ENCODE peak calls at places on chromosomes 6 and 20, in ten cellular contexts. One of them, this sample, is unnamed.

GRCh38 chr20:57481281-57481711 is 43.6 kb downstream of the CTCFL start:
- DNase-seq in activated effector memory CD4-positive, alpha-beta T cell treated with Interleukin-2 at 50 U/mL for 16 hours: no peak
- DNase-seq in DMS53: no peak
- DNase-seq in activated CD4-positive, alpha-beta T cell treated with anti-CD3 and anti-CD28 coated beads, Interleukin-2, amount 50 U/mL, for 48 hours: no peak
- DNase-seq in stimulated activated CD4-positive, alpha-beta T cell treated with anti-CD3 and anti-CD28 coated beads, TNF-alpha, amount 100 ng/mL, for 4 hours: no peak
- DNase-seq in ovary: no peak
- DNase-seq in naive thymus-derived CD8-positive, alpha-beta T cell: peak
- DNase-seq in activated CD8-positive, alpha-beta T cell treated with anti-CD3 and anti-CD28 coated beads, Interleukin-2, amount 10 ng/mL, durations not matched to agents 7 days and 5 days: no peak
- DNase-seq in mesendoderm: no peak
- DNase-seq in NCI-H69: peak
- DNase-seq in this sample: no peak

GRCh38 chr20:50191065-50191565 is 485 bp downstream of the CEBPB start:
- DNase-seq in naive thymus-derived CD8-positive, alpha-beta T cell: peak
- DNase-seq in activated effector memory CD4-positive, alpha-beta T cell treated with Interleukin-2 at 50 U/mL for 16 hours: peak
- DNase-seq in DMS53: peak
- DNase-seq in stimulated activated CD4-positive, alpha-beta T cell treated with anti-CD3 and anti-CD28 coated beads, TNF-alpha, amount 100 ng/mL, for 4 hours: peak
- DNase-seq in mesendoderm: no peak
- DNase-seq in activated CD4-positive, alpha-beta T cell treated with anti-CD3 and anti-CD28 coated beads, Interleukin-2, amount 50 U/mL, for 48 hours: peak
- DNase-seq in ovary: no peak
- DNase-seq in NCI-H69: peak
- DNase-seq in activated CD8-positive, alpha-beta T cell treated with anti-CD3 and anti-CD28 coated beads, Interleukin-2, amount 10 ng/mL, durations not matched to agents 7 days and 5 days: peak
- DNase-seq in this sample: peak

GRCh38 chr20:2889797-2890196 is 16.5 kb downstream of the PTPRA start:
- DNase-seq in stimulated activated CD4-positive, alpha-beta T cell treated with anti-CD3 and anti-CD28 coated beads, TNF-alpha, amount 100 ng/mL, for 4 hours: no peak
- DNase-seq in activated CD4-positive, alpha-beta T cell treated with anti-CD3 and anti-CD28 coated beads, Interleukin-2, amount 50 U/mL, for 48 hours: no peak
- DNase-seq in ovary: no peak
- DNase-seq in naive thymus-derived CD8-positive, alpha-beta T cell: no peak
- DNase-seq in mesendoderm: no peak
- DNase-seq in activated effector memory CD4-positive, alpha-beta T cell treated with Interleukin-2 at 50 U/mL for 16 hours: no peak
- DNase-seq in DMS53: no peak
- DNase-seq in activated CD8-positive, alpha-beta T cell treated with anti-CD3 and anti-CD28 coated beads, Interleukin-2, amount 10 ng/mL, durations not matched to agents 7 days and 5 days: no peak
- DNase-seq in NCI-H69: no peak
- DNase-seq in this sample: no peak

GRCh38 chr6:23890543-23891227 is 235.3 kb upstream of the NRSN1 start:
- DNase-seq in activated effector memory CD4-positive, alpha-beta T cell treated with Interleukin-2 at 50 U/mL for 16 hours: no peak
- DNase-seq in mesendoderm: no peak
- DNase-seq in DMS53: no peak
- DNase-seq in NCI-H69: no peak
- DNase-seq in activated CD4-positive, alpha-beta T cell treated with anti-CD3 and anti-CD28 coated beads, Interleukin-2, amount 50 U/mL, for 48 hours: no peak
- DNase-seq in ovary: no peak
- DNase-seq in activated CD8-positive, alpha-beta T cell treated with anti-CD3 and anti-CD28 coated beads, Interleukin-2, amount 10 ng/mL, durations not matched to agents 7 days and 5 days: no peak
- DNase-seq in stimulated activated CD4-positive, alpha-beta T cell treated with anti-CD3 and anti-CD28 coated beads, TNF-alpha, amount 100 ng/mL, for 4 hours: no peak
- DNase-seq in naive thymus-derived CD8-positive, alpha-beta T cell: no peak
- DNase-seq in this sample: no peak

GRCh38 chr6:102075539-102075938 is 682.0 kb downstream of the GRIK2 start:
- DNase-seq in mesendoderm: no peak
- DNase-seq in activated effector memory CD4-positive, alpha-beta T cell treated with Interleukin-2 at 50 U/mL for 16 hours: no peak
- DNase-seq in activated CD8-positive, alpha-beta T cell treated with anti-CD3 and anti-CD28 coated beads, Interleukin-2, amount 10 ng/mL, durations not matched to agents 7 days and 5 days: no peak
- DNase-seq in DMS53: peak
- DNase-seq in stimulated activated CD4-positive, alpha-beta T cell treated with anti-CD3 and anti-CD28 coated beads, TNF-alpha, amount 100 ng/mL, for 4 hours: no peak
- DNase-seq in ovary: no peak
- DNase-seq in activated CD4-positive, alpha-beta T cell treated with anti-CD3 and anti-CD28 coated beads, Interleukin-2, amount 50 U/mL, for 48 hours: no peak
- DNase-seq in NCI-H69: no peak
- DNase-seq in naive thymus-derived CD8-positive, alpha-beta T cell: no peak
- DNase-seq in this sample: no peak

GRCh38 chr6:107129370-107129925 is 14.1 kb upstream of the BEND3 start:
- DNase-seq in activated CD8-positive, alpha-beta T cell treated with anti-CD3 and anti-CD28 coated beads, Interleukin-2, amount 10 ng/mL, durations not matched to agents 7 days and 5 days: no peak
- DNase-seq in NCI-H69: peak
- DNase-seq in DMS53: peak
- DNase-seq in mesendoderm: no peak
- DNase-seq in ovary: no peak
- DNase-seq in activated CD4-positive, alpha-beta T cell treated with anti-CD3 and anti-CD28 coated beads, Interleukin-2, amount 50 U/mL, for 48 hours: no peak
- DNase-seq in stimulated activated CD4-positive, alpha-beta T cell treated with anti-CD3 and anti-CD28 coated beads, TNF-alpha, amount 100 ng/mL, for 4 hours: no peak
- DNase-seq in naive thymus-derived CD8-positive, alpha-beta T cell: no peak
- DNase-seq in activated effector memory CD4-positive, alpha-beta T cell treated with Interleukin-2 at 50 U/mL for 16 hours: no peak
- DNase-seq in this sample: no peak

GRCh38 chr20:17480696-17481095 is 50.5 kb downstream of the BFSP1 start:
- DNase-seq in stimulated activated CD4-positive, alpha-beta T cell treated with anti-CD3 and anti-CD28 coated beads, TNF-alpha, amount 100 ng/mL, for 4 hours: no peak
- DNase-seq in activated CD8-positive, alpha-beta T cell treated with anti-CD3 and anti-CD28 coated beads, Interleukin-2, amount 10 ng/mL, durations not matched to agents 7 days and 5 days: no peak
- DNase-seq in activated CD4-positive, alpha-beta T cell treated with anti-CD3 and anti-CD28 coated beads, Interleukin-2, amount 50 U/mL, for 48 hours: no peak
- DNase-seq in NCI-H69: no peak
- DNase-seq in mesendoderm: no peak
- DNase-seq in activated effector memory CD4-positive, alpha-beta T cell treated with Interleukin-2 at 50 U/mL for 16 hours: no peak
- DNase-seq in naive thymus-derived CD8-positive, alpha-beta T cell: no peak
- DNase-seq in ovary: no peak
- DNase-seq in DMS53: no peak
- DNase-seq in this sample: no peak

GRCh38 chr6:57302477-57302876 is 15.0 kb upstream of the PRIM2 start:
- DNase-seq in NCI-H69: no peak
- DNase-seq in activated effector memory CD4-positive, alpha-beta T cell treated with Interleukin-2 at 50 U/mL for 16 hours: no peak
- DNase-seq in stimulated activated CD4-positive, alpha-beta T cell treated with anti-CD3 and anti-CD28 coated beads, TNF-alpha, amount 100 ng/mL, for 4 hours: no peak
- DNase-seq in naive thymus-derived CD8-positive, alpha-beta T cell: no peak
- DNase-seq in mesendoderm: no peak
- DNase-seq in activated CD4-positive, alpha-beta T cell treated with anti-CD3 and anti-CD28 coated beads, Interleukin-2, amount 50 U/mL, for 48 hours: no peak
- DNase-seq in DMS53: peak
- DNase-seq in ovary: no peak
- DNase-seq in activated CD8-positive, alpha-beta T cell treated with anti-CD3 and anti-CD28 coated beads, Interleukin-2, amount 10 ng/mL, durations not matched to agents 7 days and 5 days: no peak
- DNase-seq in this sample: no peak

GRCh38 chr20:56368351-56369134 is 9.8 kb downstream of the FAM210B start:
- DNase-seq in DMS53: no peak
- DNase-seq in ovary: no peak
- DNase-seq in naive thymus-derived CD8-positive, alpha-beta T cell: no peak
- DNase-seq in mesendoderm: no peak
- DNase-seq in activated CD8-positive, alpha-beta T cell treated with anti-CD3 and anti-CD28 coated beads, Interleukin-2, amount 10 ng/mL, durations not matched to agents 7 days and 5 days: no peak
- DNase-seq in NCI-H69: no peak
- DNase-seq in activated CD4-positive, alpha-beta T cell treated with anti-CD3 and anti-CD28 coated beads, Interleukin-2, amount 50 U/mL, for 48 hours: no peak
- DNase-seq in activated effector memory CD4-positive, alpha-beta T cell treated with Interleukin-2 at 50 U/mL for 16 hours: no peak
- DNase-seq in stimulated activated CD4-positive, alpha-beta T cell treated with anti-CD3 and anti-CD28 coated beads, TNF-alpha, amount 100 ng/mL, for 4 hours: no peak
- DNase-seq in this sample: no peak

GRCh38 chr20:11053310-11053709 is 379.5 kb upstream of the JAG1 start:
- DNase-seq in stimulated activated CD4-positive, alpha-beta T cell treated with anti-CD3 and anti-CD28 coated beads, TNF-alpha, amount 100 ng/mL, for 4 hours: no peak
- DNase-seq in naive thymus-derived CD8-positive, alpha-beta T cell: no peak
- DNase-seq in activated CD8-positive, alpha-beta T cell treated with anti-CD3 and anti-CD28 coated beads, Interleukin-2, amount 10 ng/mL, durations not matched to agents 7 days and 5 days: no peak
- DNase-seq in ovary: no peak
- DNase-seq in NCI-H69: no peak
- DNase-seq in mesendoderm: no peak
- DNase-seq in activated CD4-positive, alpha-beta T cell treated with anti-CD3 and anti-CD28 coated beads, Interleukin-2, amount 50 U/mL, for 48 hours: no peak
- DNase-seq in DMS53: no peak
- DNase-seq in activated effector memory CD4-positive, alpha-beta T cell treated with Interleukin-2 at 50 U/mL for 16 hours: no peak
- DNase-seq in this sample: no peak

GRCh38 chr6:131000544-131000943 is 62.5 kb downstream of the EPB41L2 start:
- DNase-seq in activated CD8-positive, alpha-beta T cell treated with anti-CD3 and anti-CD28 coated beads, Interleukin-2, amount 10 ng/mL, durations not matched to agents 7 days and 5 days: no peak
- DNase-seq in mesendoderm: peak
- DNase-seq in activated effector memory CD4-positive, alpha-beta T cell treated with Interleukin-2 at 50 U/mL for 16 hours: no peak
- DNase-seq in NCI-H69: no peak
- DNase-seq in activated CD4-positive, alpha-beta T cell treated with anti-CD3 and anti-CD28 coated beads, Interleukin-2, amount 50 U/mL, for 48 hours: no peak
- DNase-seq in ovary: no peak
- DNase-seq in naive thymus-derived CD8-positive, alpha-beta T cell: no peak
- DNase-seq in DMS53: no peak
- DNase-seq in stimulated activated CD4-positive, alpha-beta T cell treated with anti-CD3 and anti-CD28 coated beads, TNF-alpha, amount 100 ng/mL, for 4 hours: no peak
- DNase-seq in this sample: no peak

GRCh38 chr20:46195264-46196038 is 77.3 kb downstream of the CD40 start:
- DNase-seq in activated CD4-positive, alpha-beta T cell treated with anti-CD3 and anti-CD28 coated beads, Interleukin-2, amount 50 U/mL, for 48 hours: no peak
- DNase-seq in stimulated activated CD4-positive, alpha-beta T cell treated with anti-CD3 and anti-CD28 coated beads, TNF-alpha, amount 100 ng/mL, for 4 hours: no peak
- DNase-seq in mesendoderm: no peak
- DNase-seq in naive thymus-derived CD8-positive, alpha-beta T cell: no peak
- DNase-seq in NCI-H69: no peak
- DNase-seq in ovary: no peak
- DNase-seq in DMS53: no peak
- DNase-seq in activated CD8-positive, alpha-beta T cell treated with anti-CD3 and anti-CD28 coated beads, Interleukin-2, amount 10 ng/mL, durations not matched to agents 7 days and 5 days: no peak
- DNase-seq in activated effector memory CD4-positive, alpha-beta T cell treated with Interleukin-2 at 50 U/mL for 16 hours: no peak
- DNase-seq in this sample: no peak

GRCh38 chr6:25962368-25963127 is at the start of gene TRIM38:
- DNase-seq in DMS53: peak
- DNase-seq in activated effector memory CD4-positive, alpha-beta T cell treated with Interleukin-2 at 50 U/mL for 16 hours: peak
- DNase-seq in activated CD4-positive, alpha-beta T cell treated with anti-CD3 and anti-CD28 coated beads, Interleukin-2, amount 50 U/mL, for 48 hours: peak
- DNase-seq in mesendoderm: peak
- DNase-seq in NCI-H69: peak
- DNase-seq in activated CD8-positive, alpha-beta T cell treated with anti-CD3 and anti-CD28 coated beads, Interleukin-2, amount 10 ng/mL, durations not matched to agents 7 days and 5 days: peak
- DNase-seq in naive thymus-derived CD8-positive, alpha-beta T cell: peak
- DNase-seq in stimulated activated CD4-positive, alpha-beta T cell treated with anti-CD3 and anti-CD28 coated beads, TNF-alpha, amount 100 ng/mL, for 4 hours: no peak
- DNase-seq in ovary: peak
- DNase-seq in this sample: peak

GRCh38 chr6:35948725-35949124 is 27.8 kb upstream of the SRPK1 start:
- DNase-seq in activated CD8-positive, alpha-beta T cell treated with anti-CD3 and anti-CD28 coated beads, Interleukin-2, amount 10 ng/mL, durations not matched to agents 7 days and 5 days: no peak
- DNase-seq in activated effector memory CD4-positive, alpha-beta T cell treated with Interleukin-2 at 50 U/mL for 16 hours: no peak
- DNase-seq in ovary: no peak
- DNase-seq in naive thymus-derived CD8-positive, alpha-beta T cell: no peak
- DNase-seq in mesendoderm: peak
- DNase-seq in DMS53: peak
- DNase-seq in activated CD4-positive, alpha-beta T cell treated with anti-CD3 and anti-CD28 coated beads, Interleukin-2, amount 50 U/mL, for 48 hours: no peak
- DNase-seq in NCI-H69: peak
- DNase-seq in stimulated activated CD4-positive, alpha-beta T cell treated with anti-CD3 and anti-CD28 coated beads, TNF-alpha, amount 100 ng/mL, for 4 hours: no peak
- DNase-seq in this sample: no peak

GRCh38 chr20:24100370-24101011 is 111.9 kb upstream of the GGTLC1 start:
- DNase-seq in DMS53: peak
- DNase-seq in naive thymus-derived CD8-positive, alpha-beta T cell: peak
- DNase-seq in mesendoderm: peak
- DNase-seq in ovary: peak
- DNase-seq in NCI-H69: peak
- DNase-seq in stimulated activated CD4-positive, alpha-beta T cell treated with anti-CD3 and anti-CD28 coated beads, TNF-alpha, amount 100 ng/mL, for 4 hours: peak
- DNase-seq in activated effector memory CD4-positive, alpha-beta T cell treated with Interleukin-2 at 50 U/mL for 16 hours: peak
- DNase-seq in activated CD4-positive, alpha-beta T cell treated with anti-CD3 and anti-CD28 coated beads, Interleukin-2, amount 50 U/mL, for 48 hours: peak
- DNase-seq in activated CD8-positive, alpha-beta T cell treated with anti-CD3 and anti-CD28 coated beads, Interleukin-2, amount 10 ng/mL, durations not matched to agents 7 days and 5 days: peak
- DNase-seq in this sample: peak

GRCh38 chr6:168513766-168514165 is 72.8 kb downstream of the SMOC2 start:
- DNase-seq in activated effector memory CD4-positive, alpha-beta T cell treated with Interleukin-2 at 50 U/mL for 16 hours: no peak
- DNase-seq in ovary: no peak
- DNase-seq in mesendoderm: no peak
- DNase-seq in NCI-H69: no peak
- DNase-seq in stimulated activated CD4-positive, alpha-beta T cell treated with anti-CD3 and anti-CD28 coated beads, TNF-alpha, amount 100 ng/mL, for 4 hours: no peak
- DNase-seq in activated CD4-positive, alpha-beta T cell treated with anti-CD3 and anti-CD28 coated beads, Interleukin-2, amount 50 U/mL, for 48 hours: no peak
- DNase-seq in activated CD8-positive, alpha-beta T cell treated with anti-CD3 and anti-CD28 coated beads, Interleukin-2, amount 10 ng/mL, durations not matched to agents 7 days and 5 days: no peak
- DNase-seq in DMS53: no peak
- DNase-seq in naive thymus-derived CD8-positive, alpha-beta T cell: no peak
- DNase-seq in this sample: no peak

GRCh38 chr6:45480697-45481415 is 103.1 kb upstream of the SUPT3H start:
- DNase-seq in activated CD4-positive, alpha-beta T cell treated with anti-CD3 and anti-CD28 coated beads, Interleukin-2, amount 50 U/mL, for 48 hours: no peak
- DNase-seq in activated effector memory CD4-positive, alpha-beta T cell treated with Interleukin-2 at 50 U/mL for 16 hours: no peak
- DNase-seq in stimulated activated CD4-positive, alpha-beta T cell treated with anti-CD3 and anti-CD28 coated beads, TNF-alpha, amount 100 ng/mL, for 4 hours: no peak
- DNase-seq in mesendoderm: no peak
- DNase-seq in ovary: no peak
- DNase-seq in naive thymus-derived CD8-positive, alpha-beta T cell: no peak
- DNase-seq in activated CD8-positive, alpha-beta T cell treated with anti-CD3 and anti-CD28 coated beads, Interleukin-2, amount 10 ng/mL, durations not matched to agents 7 days and 5 days: no peak
- DNase-seq in DMS53: no peak
- DNase-seq in NCI-H69: no peak
- DNase-seq in this sample: no peak

GRCh38 chr6:13697857-13698256 is 13.8 kb downstream of the RANBP9 start:
- DNase-seq in DMS53: no peak
- DNase-seq in NCI-H69: no peak
- DNase-seq in activated effector memory CD4-positive, alpha-beta T cell treated with Interleukin-2 at 50 U/mL for 16 hours: no peak
- DNase-seq in stimulated activated CD4-positive, alpha-beta T cell treated with anti-CD3 and anti-CD28 coated beads, TNF-alpha, amount 100 ng/mL, for 4 hours: no peak
- DNase-seq in naive thymus-derived CD8-positive, alpha-beta T cell: no peak
- DNase-seq in activated CD4-positive, alpha-beta T cell treated with anti-CD3 and anti-CD28 coated beads, Interleukin-2, amount 50 U/mL, for 48 hours: no peak
- DNase-seq in ovary: no peak
- DNase-seq in mesendoderm: no peak
- DNase-seq in activated CD8-positive, alpha-beta T cell treated with anti-CD3 and anti-CD28 coated beads, Interleukin-2, amount 10 ng/mL, durations not matched to agents 7 days and 5 days: no peak
- DNase-seq in this sample: no peak

GRCh38 chr6:30002871-30003270 is 58.2 kb upstream of the POLR1H start:
- DNase-seq in ovary: no peak
- DNase-seq in naive thymus-derived CD8-positive, alpha-beta T cell: no peak
- DNase-seq in activated effector memory CD4-positive, alpha-beta T cell treated with Interleukin-2 at 50 U/mL for 16 hours: no peak
- DNase-seq in activated CD8-positive, alpha-beta T cell treated with anti-CD3 and anti-CD28 coated beads, Interleukin-2, amount 10 ng/mL, durations not matched to agents 7 days and 5 days: no peak
- DNase-seq in activated CD4-positive, alpha-beta T cell treated with anti-CD3 and anti-CD28 coated beads, Interleukin-2, amount 50 U/mL, for 48 hours: no peak
- DNase-seq in stimulated activated CD4-positive, alpha-beta T cell treated with anti-CD3 and anti-CD28 coated beads, TNF-alpha, amount 100 ng/mL, for 4 hours: no peak
- DNase-seq in DMS53: no peak
- DNase-seq in NCI-H69: no peak
- DNase-seq in mesendoderm: no peak
- DNase-seq in this sample: no peak

GRCh38 chr6:18528084-18528743 is 141.1 kb downstream of the RNF144B start:
- DNase-seq in naive thymus-derived CD8-positive, alpha-beta T cell: no peak
- DNase-seq in activated CD4-positive, alpha-beta T cell treated with anti-CD3 and anti-CD28 coated beads, Interleukin-2, amount 50 U/mL, for 48 hours: no peak
- DNase-seq in stimulated activated CD4-positive, alpha-beta T cell treated with anti-CD3 and anti-CD28 coated beads, TNF-alpha, amount 100 ng/mL, for 4 hours: no peak
- DNase-seq in NCI-H69: peak
- DNase-seq in DMS53: peak
- DNase-seq in activated CD8-positive, alpha-beta T cell treated with anti-CD3 and anti-CD28 coated beads, Interleukin-2, amount 10 ng/mL, durations not matched to agents 7 days and 5 days: no peak
- DNase-seq in ovary: no peak
- DNase-seq in activated effector memory CD4-positive, alpha-beta T cell treated with Interleukin-2 at 50 U/mL for 16 hours: no peak
- DNase-seq in mesendoderm: peak
- DNase-seq in this sample: no peak

GRCh38 chr6:27531772-27532459 is 59.0 kb upstream of the ZNF184 start:
- DNase-seq in DMS53: peak
- DNase-seq in activated effector memory CD4-positive, alpha-beta T cell treated with Interleukin-2 at 50 U/mL for 16 hours: no peak
- DNase-seq in NCI-H69: peak
- DNase-seq in activated CD8-positive, alpha-beta T cell treated with anti-CD3 and anti-CD28 coated beads, Interleukin-2, amount 10 ng/mL, durations not matched to agents 7 days and 5 days: no peak
- DNase-seq in ovary: no peak
- DNase-seq in stimulated activated CD4-positive, alpha-beta T cell treated with anti-CD3 and anti-CD28 coated beads, TNF-alpha, amount 100 ng/mL, for 4 hours: no peak
- DNase-seq in mesendoderm: no peak
- DNase-seq in naive thymus-derived CD8-positive, alpha-beta T cell: no peak
- DNase-seq in activated CD4-positive, alpha-beta T cell treated with anti-CD3 and anti-CD28 coated beads, Interleukin-2, amount 50 U/mL, for 48 hours: no peak
- DNase-seq in this sample: no peak

GRCh38 chr6:10759884-10760329 is 12.3 kb downstream of the TMEM14B start:
- DNase-seq in naive thymus-derived CD8-positive, alpha-beta T cell: no peak
- DNase-seq in stimulated activated CD4-positive, alpha-beta T cell treated with anti-CD3 and anti-CD28 coated beads, TNF-alpha, amount 100 ng/mL, for 4 hours: no peak
- DNase-seq in NCI-H69: peak
- DNase-seq in DMS53: peak
- DNase-seq in activated CD4-positive, alpha-beta T cell treated with anti-CD3 and anti-CD28 coated beads, Interleukin-2, amount 50 U/mL, for 48 hours: no peak
- DNase-seq in activated effector memory CD4-positive, alpha-beta T cell treated with Interleukin-2 at 50 U/mL for 16 hours: no peak
- DNase-seq in mesendoderm: no peak
- DNase-seq in activated CD8-positive, alpha-beta T cell treated with anti-CD3 and anti-CD28 coated beads, Interleukin-2, amount 10 ng/mL, durations not matched to agents 7 days and 5 days: no peak
- DNase-seq in ovary: peak
- DNase-seq in this sample: no peak

GRCh38 chr6:132960720-132961119 is 146.4 kb downstream of the RPS12 start:
- DNase-seq in activated CD8-positive, alpha-beta T cell treated with anti-CD3 and anti-CD28 coated beads, Interleukin-2, amount 10 ng/mL, durations not matched to agents 7 days and 5 days: no peak
- DNase-seq in stimulated activated CD4-positive, alpha-beta T cell treated with anti-CD3 and anti-CD28 coated beads, TNF-alpha, amount 100 ng/mL, for 4 hours: no peak
- DNase-seq in DMS53: no peak
- DNase-seq in mesendoderm: no peak
- DNase-seq in NCI-H69: no peak
- DNase-seq in activated effector memory CD4-positive, alpha-beta T cell treated with Interleukin-2 at 50 U/mL for 16 hours: no peak
- DNase-seq in naive thymus-derived CD8-positive, alpha-beta T cell: no peak
- DNase-seq in ovary: no peak
- DNase-seq in activated CD4-positive, alpha-beta T cell treated with anti-CD3 and anti-CD28 coated beads, Interleukin-2, amount 50 U/mL, for 48 hours: no peak
- DNase-seq in this sample: no peak

GRCh38 chr6:112096901-112097300 is 9.5 kb downstream of the FAM229B start:
- DNase-seq in NCI-H69: no peak
- DNase-seq in activated CD8-positive, alpha-beta T cell treated with anti-CD3 and anti-CD28 coated beads, Interleukin-2, amount 10 ng/mL, durations not matched to agents 7 days and 5 days: no peak
- DNase-seq in activated effector memory CD4-positive, alpha-beta T cell treated with Interleukin-2 at 50 U/mL for 16 hours: no peak
- DNase-seq in naive thymus-derived CD8-positive, alpha-beta T cell: no peak
- DNase-seq in activated CD4-positive, alpha-beta T cell treated with anti-CD3 and anti-CD28 coated beads, Interleukin-2, amount 50 U/mL, for 48 hours: no peak
- DNase-seq in mesendoderm: no peak
- DNase-seq in ovary: no peak
- DNase-seq in DMS53: no peak
- DNase-seq in stimulated activated CD4-positive, alpha-beta T cell treated with anti-CD3 and anti-CD28 coated beads, TNF-alpha, amount 100 ng/mL, for 4 hours: no peak
- DNase-seq in this sample: no peak

GRCh38 chr20:41342474-41343464 is 2.1 kb downstream of the LPIN3 start:
- DNase-seq in activated effector memory CD4-positive, alpha-beta T cell treated with Interleukin-2 at 50 U/mL for 16 hours: no peak
- DNase-seq in NCI-H69: no peak
- DNase-seq in mesendoderm: no peak
- DNase-seq in ovary: no peak
- DNase-seq in activated CD4-positive, alpha-beta T cell treated with anti-CD3 and anti-CD28 coated beads, Interleukin-2, amount 50 U/mL, for 48 hours: no peak
- DNase-seq in DMS53: no peak
- DNase-seq in stimulated activated CD4-positive, alpha-beta T cell treated with anti-CD3 and anti-CD28 coated beads, TNF-alpha, amount 100 ng/mL, for 4 hours: no peak
- DNase-seq in activated CD8-positive, alpha-beta T cell treated with anti-CD3 and anti-CD28 coated beads, Interleukin-2, amount 10 ng/mL, durations not matched to agents 7 days and 5 days: no peak
- DNase-seq in naive thymus-derived CD8-positive, alpha-beta T cell: no peak
- DNase-seq in this sample: no peak

GRCh38 chr6:158938811-158939254 is 61.2 kb downstream of the RSPH3 start:
- DNase-seq in naive thymus-derived CD8-positive, alpha-beta T cell: no peak
- DNase-seq in stimulated activated CD4-positive, alpha-beta T cell treated with anti-CD3 and anti-CD28 coated beads, TNF-alpha, amount 100 ng/mL, for 4 hours: no peak
- DNase-seq in ovary: no peak
- DNase-seq in DMS53: peak
- DNase-seq in mesendoderm: peak
- DNase-seq in activated CD8-positive, alpha-beta T cell treated with anti-CD3 and anti-CD28 coated beads, Interleukin-2, amount 10 ng/mL, durations not matched to agents 7 days and 5 days: peak
- DNase-seq in activated effector memory CD4-positive, alpha-beta T cell treated with Interleukin-2 at 50 U/mL for 16 hours: no peak
- DNase-seq in activated CD4-positive, alpha-beta T cell treated with anti-CD3 and anti-CD28 coated beads, Interleukin-2, amount 50 U/mL, for 48 hours: peak
- DNase-seq in NCI-H69: peak
- DNase-seq in this sample: no peak

GRCh38 chr6:147060636-147061035 is 143.6 kb upstream of the STXBP5 start:
- DNase-seq in activated effector memory CD4-positive, alpha-beta T cell treated with Interleukin-2 at 50 U/mL for 16 hours: no peak
- DNase-seq in ovary: no peak
- DNase-seq in NCI-H69: peak
- DNase-seq in mesendoderm: no peak
- DNase-seq in activated CD4-positive, alpha-beta T cell treated with anti-CD3 and anti-CD28 coated beads, Interleukin-2, amount 50 U/mL, for 48 hours: no peak
- DNase-seq in stimulated activated CD4-positive, alpha-beta T cell treated with anti-CD3 and anti-CD28 coated beads, TNF-alpha, amount 100 ng/mL, for 4 hours: no peak
- DNase-seq in naive thymus-derived CD8-positive, alpha-beta T cell: no peak
- DNase-seq in activated CD8-positive, alpha-beta T cell treated with anti-CD3 and anti-CD28 coated beads, Interleukin-2, amount 10 ng/mL, durations not matched to agents 7 days and 5 days: no peak
- DNase-seq in DMS53: peak
- DNase-seq in this sample: no peak

GRCh38 chr20:31712112-31712553 is 10.5 kb downstream of the BCL2L1 start:
- DNase-seq in ovary: no peak
- DNase-seq in DMS53: peak
- DNase-seq in NCI-H69: peak
- DNase-seq in naive thymus-derived CD8-positive, alpha-beta T cell: no peak
- DNase-seq in activated CD8-positive, alpha-beta T cell treated with anti-CD3 and anti-CD28 coated beads, Interleukin-2, amount 10 ng/mL, durations not matched to agents 7 days and 5 days: no peak
- DNase-seq in activated CD4-positive, alpha-beta T cell treated with anti-CD3 and anti-CD28 coated beads, Interleukin-2, amount 50 U/mL, for 48 hours: no peak
- DNase-seq in mesendoderm: no peak
- DNase-seq in activated effector memory CD4-positive, alpha-beta T cell treated with Interleukin-2 at 50 U/mL for 16 hours: no peak
- DNase-seq in stimulated activated CD4-positive, alpha-beta T cell treated with anti-CD3 and anti-CD28 coated beads, TNF-alpha, amount 100 ng/mL, for 4 hours: no peak
- DNase-seq in this sample: no peak